ENCODE peak calls at places on chromosomes 7 and 10, in eight cellular contexts. W is natural killer cell, R is fibroblast of mammary gland, L is transverse colon, N is GM20000, J is pancreas, C is AG10803, Z is GM10248. P is an unnamed sample.

GRCh38 chr10:131113892-131114291 is 197.6 kb downstream of the TCERG1L start:
- DNase-seq in Z (no peak), C (no peak), N (no peak), R (no peak), J (no peak), L (no peak), W (no peak), P (no peak)

GRCh38 chr10:28570598-28570997 is 37.7 kb downstream of the WAC start:
- DNase-seq in L (no peak), J (no peak), W (no peak), N (no peak), R (no peak), C (no peak), Z (no peak), P (no peak)

GRCh38 chr7:4074407-4074806 is 607.7 kb upstream of the FOXK1 start:
- DNase-seq in L (no peak), C (no peak), R (no peak), Z (no peak), N (no peak), W (no peak), J (no peak), P (no peak)

GRCh38 chr7:50142421-50143113 is 49.5 kb upstream of the ZPBP start:
- DNase-seq in R (peak), N (no peak), L (no peak), Z (no peak), W (no peak), C (peak), J (no peak), P (no peak)

GRCh38 chr10:59771162-59771807 is 18.0 kb upstream of the MRLN start:
- DNase-seq in N (no peak), C (no peak), J (no peak), Z (no peak), W (no peak), R (no peak), L (peak), P (no peak)

GRCh38 chr10:80552151-80552646 is 14.5 kb downstream of the SH2D4B start:
- DNase-seq in R (no peak), L (peak), N (no peak), J (peak), W (no peak), C (no peak), Z (no peak), P (no peak)

GRCh38 chr7:137017221-137017620 is 148.8 kb downstream of the CHRM2 start:
- DNase-seq in W (no peak), Z (no peak), R (no peak), J (no peak), N (no peak), C (no peak), L (no peak), P (no peak)

GRCh38 chr7:92421676-92422435 is 25.4 kb upstream of the GATAD1 start:
- DNase-seq in N (no peak), C (no peak), Z (no peak), R (no peak), L (no peak), W (no peak), J (no peak), P (no peak)

GRCh38 chr10:100349672-100350071 is 2.6 kb downstream of the SCD start:
- DNase-seq in C (no peak), R (no peak), N (no peak), L (no peak), J (no peak), Z (no peak), W (no peak), P (no peak)

GRCh38 chr10:128599030-128599429 is 472.8 kb upstream of the MKI67 start:
- DNase-seq in Z (no peak), N (no peak), L (no peak), R (no peak), C (no peak), J (no peak), W (no peak), P (no peak)

GRCh38 chr10:77637986-77638765 is 568 bp upstream of the KCNMA1 start:
- DNase-seq in C (peak), R (no peak), N (peak), J (peak), Z (no peak), W (no peak), L (peak), P (no peak)

GRCh38 chr10:117454502-117454901 is 79.3 kb upstream of the PDZD8 start:
- DNase-seq in C (peak), R (peak), W (no peak), Z (no peak), J (no peak), L (no peak), N (no peak), P (no peak)

GRCh38 chr10:43202224-43202656 is 64.0 kb downstream of the CSGALNACT2 start:
- DNase-seq in L (peak), N (peak), R (peak), W (peak), J (no peak), C (peak), Z (peak), P (peak)

GRCh38 chr7:98281757-98282652 is 519 bp downstream of the BRI3 start:
- DNase-seq in R (no peak), N (peak), W (peak), Z (no peak), J (peak), L (peak), C (no peak), P (peak)

GRCh38 chr7:7971308-7972040 is 2.9 kb downstream of the GLCCI1 start:
- DNase-seq in R (no peak), W (no peak), L (no peak), C (no peak), Z (no peak), N (no peak), J (no peak), P (no peak)

GRCh38 chr10:2928219-2928840 is 139.0 kb upstream of the PFKP start:
- DNase-seq in Z (peak), W (peak), L (peak), J (peak), R (peak), N (peak), C (peak), P (no peak)

GRCh38 chr10:11993834-11994468 is 48.7 kb downstream of the UPF2 start:
- DNase-seq in L (no peak), J (no peak), Z (peak), N (peak), W (no peak), C (no peak), R (no peak), P (no peak)

GRCh38 chr10:97822261-97822687 is 27.4 kb upstream of the GOLGA7B start:
- DNase-seq in L (no peak), N (no peak), R (no peak), Z (no peak), W (no peak), C (no peak), J (no peak), P (no peak)
- TF ChIP-seq CTCF in L (no peak), N (no peak), R (no peak), Z (no peak), W (no peak), C (no peak), J (no peak), P (no peak)

GRCh38 chr10:113854757-113855626 is 531 bp downstream of the NHLRC2 start:
- DNase-seq in R (peak), W (peak), J (peak), Z (peak), C (peak), L (peak), N (peak), P (no peak)
- TF ChIP-seq CTCF in R (no peak), W (no peak), J (no peak), Z (no peak), C (peak), L (no peak), N (no peak), P (peak)

GRCh38 chr7:17971392-17971791 is 31.1 kb upstream of the SNX13 start:
- DNase-seq in R (peak), L (no peak), N (no peak), W (no peak), Z (no peak), C (peak), J (no peak), P (no peak)
- TF ChIP-seq CTCF in R (no peak), L (no peak), N (no peak), W (no peak), Z (no peak), C (peak), J (no peak), P (peak)

GRCh38 chr10:784759-785538 is 95.5 kb upstream of the DIP2C start:
- DNase-seq in R (peak), L (peak), J (peak), N (peak), C (peak), Z (peak), W (no peak), P (peak)
- TF ChIP-seq CTCF in R (peak), L (no peak), J (no peak), N (no peak), C (peak), Z (no peak), W (no peak), P (peak)

GRCh38 chr10:55410415-55410885 is 609.4 kb upstream of the PCDH15 start:
- DNase-seq in J (no peak), Z (no peak), N (no peak), L (peak), W (no peak), C (peak), R (peak), P (no peak)
- TF ChIP-seq CTCF in J (no peak), Z (no peak), N (no peak), L (no peak), W (no peak), C (peak), R (no peak), P (peak)